ENCODE peak calls at places on chromosomes 12 and 14, in ten cellular contexts. N is ELR; M is NT2/D1; V is anterior cingulate cortex; C is small intestine; W is upper lobe of left lung; G is left lung; K is posterior cingulate gyrus; Z is stimulated activated CD8-positive, alpha-beta memory T cell treated with anti-CD3 and anti-CD28 coated beads, Interleukin-2, amount 100 ng/mL, for 1 hour; U is NCI-H748 treated with DMSO at 0.1 percent for 48 hours. A is an unnamed sample.

GRCh38 chr12:112738531-112738930 is 53.0 kb upstream of the RPH3A start:
- DNase-seq in N (no peak), M (no peak), V (no peak), C (no peak), W (no peak), G (no peak), K (no peak), Z (no peak), U (no peak), A (peak; percentile 14)

GRCh38 chr14:94322648-94323570 is at the start of gene SERPINA6:
- DNase-seq in N (peak; percentile 28), M (no peak), V (no peak), C (no peak), W (no peak), G (no peak), K (no peak), Z (no peak), U (peak; percentile 6), A (no peak)

GRCh38 chr12:109053382-109054123 is 1.2 kb downstream of the USP30 start:
- DNase-seq in N (peak; percentile 12), M (no peak), V (no peak), C (peak; percentile 65), W (no peak), G (no peak), K (no peak), Z (no peak), U (no peak), A (peak; percentile 0)

GRCh38 chr14:96071561-96071960 is 32.4 kb downstream of the C14orf132 start:
- DNase-seq in N (no peak), M (no peak), V (no peak), C (no peak), W (no peak), G (peak; percentile 13), K (no peak), Z (no peak), U (no peak), A (no peak)

GRCh38 chr12:66662729-66663128 is 16.1 kb downstream of the GRIP1 start:
- DNase-seq in N (peak; percentile 53), M (no peak), V (no peak), C (peak; percentile 22), W (no peak), G (no peak), K (no peak), Z (no peak), U (no peak), A (peak; percentile 68)

GRCh38 chr12:51631591-51631990 is 40.6 kb downstream of the SCN8A start:
- DNase-seq in N (peak; percentile 87), M (no peak), V (no peak), C (no peak), W (no peak), G (no peak), K (peak; percentile 20), Z (no peak), U (no peak), A (peak; percentile 51)

GRCh38 chr14:33631021-33631420 is 319.9 kb downstream of the EGLN3 start:
- DNase-seq in N (no peak), M (no peak), V (no peak), C (no peak), W (no peak), G (no peak), K (no peak), Z (no peak), U (no peak), A (no peak)

GRCh38 chr12:122168492-122168891 is 5.5 kb downstream of the IL31 start:
- DNase-seq in N (no peak), M (no peak), V (no peak), C (no peak), W (no peak), G (no peak), K (no peak), Z (no peak), U (no peak), A (no peak)

GRCh38 chr12:98939350-98939749 is 294.3 kb downstream of the APAF1 start:
- DNase-seq in N (peak; percentile 52), M (peak; percentile 40), V (peak; percentile 3), C (no peak), W (no peak), G (no peak), K (peak; percentile 41), Z (no peak), U (peak; percentile 4), A (peak; percentile 42)

GRCh38 chr12:47396902-47397663 is 308.7 kb downstream of the RPAP3 start:
- DNase-seq in N (no peak), M (no peak), V (no peak), C (no peak), W (no peak), G (no peak), K (no peak), Z (no peak), U (no peak), A (no peak)

GRCh38 chr12:11719678-11720099 is 70.2 kb downstream of the ETV6 start:
- DNase-seq in N (peak; percentile 99), M (peak; percentile 72), V (peak; percentile 24), C (no peak), W (peak; percentile 86), G (peak; percentile 87), K (peak; percentile 34), Z (no peak), U (no peak), A (peak; percentile 77)

GRCh38 chr14:84006643-84007137 is 1523.3 kb upstream of the FLRT2 start:
- DNase-seq in N (peak; percentile 3), M (no peak), V (no peak), C (no peak), W (no peak), G (no peak), K (no peak), Z (no peak), U (peak; percentile 98), A (peak; percentile 65)

GRCh38 chr14:31159682-31160296 is 47.8 kb downstream of the HECTD1 start:
- DNase-seq in N (peak; percentile 81), M (no peak), V (no peak), C (no peak), W (no peak), G (no peak), K (no peak), Z (no peak), U (no peak), A (peak; percentile 56)

GRCh38 chr12:113207621-113208040 is 13.6 kb upstream of the TPCN1 start:
- DNase-seq in N (no peak), M (no peak), V (no peak), C (no peak), W (no peak), G (no peak), K (no peak), Z (no peak), U (no peak), A (no peak)

GRCh38 chr12:77210724-77211123 is 145.4 kb upstream of the E2F7 start:
- DNase-seq in N (no peak), M (no peak), V (no peak), C (no peak), W (no peak), G (no peak), K (no peak), Z (no peak), U (no peak), A (no peak)

GRCh38 chr12:113065126-113066007 is 8.8 kb downstream of the DTX1 start:
- DNase-seq in N (peak; percentile 13), M (peak; percentile 68), V (no peak), C (no peak), W (no peak), G (no peak), K (no peak), Z (no peak), U (no peak), A (no peak)

GRCh38 chr14:104897286-104898194 is 27.1 kb upstream of the PLD4 start:
- DNase-seq in N (no peak), M (no peak), V (no peak), C (no peak), W (no peak), G (peak; percentile 33), K (no peak), Z (no peak), U (no peak), A (no peak)